ENCODE peak calls at places on chromosomes 11 and 22, in six cellular contexts. One of them, this sample, is unnamed.

GRCh38 chr11:64875369-64876225 is 2.8 kb downstream of the EHD1 start:
- DNase-seq in NCI-H510A treated with DMSO at 0.1 percent for 48 hours: no peak
- DNase-seq in Daoy: no peak
- DNase-seq in tibial nerve: no peak
- DNase-seq in activated CD4-positive, alpha-beta T cell treated with anti-CD3 and anti-CD28 coated beads, Interleukin-2, amount 50 U/mL, for 4 hours: no peak
- DNase-seq in stimulated activated CD4-positive, alpha-beta T cell treated with anti-CD3 and anti-CD28 coated beads, Interleukin-1b, Interleukin-23, amount 100 ng/mL, for 24 hours: no peak
- DNase-seq in this sample: no peak

GRCh38 chr11:94825111-94825880 is 57.1 kb downstream of the AMOTL1 start:
- DNase-seq in stimulated activated CD4-positive, alpha-beta T cell treated with anti-CD3 and anti-CD28 coated beads, Interleukin-1b, Interleukin-23, amount 100 ng/mL, for 24 hours: no peak
- DNase-seq in NCI-H510A treated with DMSO at 0.1 percent for 48 hours: no peak
- DNase-seq in Daoy: no peak
- DNase-seq in tibial nerve: no peak
- DNase-seq in activated CD4-positive, alpha-beta T cell treated with anti-CD3 and anti-CD28 coated beads, Interleukin-2, amount 50 U/mL, for 4 hours: no peak
- DNase-seq in this sample: no peak

GRCh38 chr22:19779685-19780268 is 19.2 kb downstream of the TBX1 start:
- DNase-seq in activated CD4-positive, alpha-beta T cell treated with anti-CD3 and anti-CD28 coated beads, Interleukin-2, amount 50 U/mL, for 4 hours: no peak
- DNase-seq in Daoy: no peak
- DNase-seq in NCI-H510A treated with DMSO at 0.1 percent for 48 hours: no peak
- DNase-seq in stimulated activated CD4-positive, alpha-beta T cell treated with anti-CD3 and anti-CD28 coated beads, Interleukin-1b, Interleukin-23, amount 100 ng/mL, for 24 hours: no peak
- DNase-seq in tibial nerve: no peak
- DNase-seq in this sample: peak

GRCh38 chr11:279040-279965 is 1.1 kb downstream of the NLRP6 start:
- DNase-seq in NCI-H510A treated with DMSO at 0.1 percent for 48 hours: no peak
- DNase-seq in activated CD4-positive, alpha-beta T cell treated with anti-CD3 and anti-CD28 coated beads, Interleukin-2, amount 50 U/mL, for 4 hours: no peak
- DNase-seq in Daoy: no peak
- DNase-seq in stimulated activated CD4-positive, alpha-beta T cell treated with anti-CD3 and anti-CD28 coated beads, Interleukin-1b, Interleukin-23, amount 100 ng/mL, for 24 hours: no peak
- DNase-seq in tibial nerve: no peak
- DNase-seq in this sample: no peak

GRCh38 chr11:8101421-8101820 is 20.4 kb downstream of the TUB start:
- DNase-seq in tibial nerve: peak
- DNase-seq in Daoy: no peak
- DNase-seq in NCI-H510A treated with DMSO at 0.1 percent for 48 hours: no peak
- DNase-seq in activated CD4-positive, alpha-beta T cell treated with anti-CD3 and anti-CD28 coated beads, Interleukin-2, amount 50 U/mL, for 4 hours: no peak
- DNase-seq in stimulated activated CD4-positive, alpha-beta T cell treated with anti-CD3 and anti-CD28 coated beads, Interleukin-1b, Interleukin-23, amount 100 ng/mL, for 24 hours: no peak
- DNase-seq in this sample: no peak

GRCh38 chr11:69005631-69006368 is 7.2 kb downstream of the MRGPRF start:
- DNase-seq in tibial nerve: no peak
- DNase-seq in stimulated activated CD4-positive, alpha-beta T cell treated with anti-CD3 and anti-CD28 coated beads, Interleukin-1b, Interleukin-23, amount 100 ng/mL, for 24 hours: no peak
- DNase-seq in NCI-H510A treated with DMSO at 0.1 percent for 48 hours: no peak
- DNase-seq in activated CD4-positive, alpha-beta T cell treated with anti-CD3 and anti-CD28 coated beads, Interleukin-2, amount 50 U/mL, for 4 hours: no peak
- DNase-seq in Daoy: no peak
- DNase-seq in this sample: no peak

GRCh38 chr22:22787805-22788459 is 99.7 kb upstream of the IGLL5 start:
- DNase-seq in Daoy: peak
- DNase-seq in stimulated activated CD4-positive, alpha-beta T cell treated with anti-CD3 and anti-CD28 coated beads, Interleukin-1b, Interleukin-23, amount 100 ng/mL, for 24 hours: peak
- DNase-seq in tibial nerve: peak
- DNase-seq in NCI-H510A treated with DMSO at 0.1 percent for 48 hours: peak
- DNase-seq in activated CD4-positive, alpha-beta T cell treated with anti-CD3 and anti-CD28 coated beads, Interleukin-2, amount 50 U/mL, for 4 hours: peak
- DNase-seq in this sample: no peak

GRCh38 chr11:75745807-75746206 is 22.8 kb upstream of the DGAT2 start:
- DNase-seq in stimulated activated CD4-positive, alpha-beta T cell treated with anti-CD3 and anti-CD28 coated beads, Interleukin-1b, Interleukin-23, amount 100 ng/mL, for 24 hours: no peak
- DNase-seq in Daoy: no peak
- DNase-seq in activated CD4-positive, alpha-beta T cell treated with anti-CD3 and anti-CD28 coated beads, Interleukin-2, amount 50 U/mL, for 4 hours: no peak
- DNase-seq in NCI-H510A treated with DMSO at 0.1 percent for 48 hours: no peak
- DNase-seq in tibial nerve: no peak
- DNase-seq in this sample: no peak

GRCh38 chr11:44407211-44407996 is 97.5 kb upstream of the ALX4 start:
- DNase-seq in stimulated activated CD4-positive, alpha-beta T cell treated with anti-CD3 and anti-CD28 coated beads, Interleukin-1b, Interleukin-23, amount 100 ng/mL, for 24 hours: no peak
- DNase-seq in Daoy: no peak
- DNase-seq in tibial nerve: no peak
- DNase-seq in NCI-H510A treated with DMSO at 0.1 percent for 48 hours: no peak
- DNase-seq in activated CD4-positive, alpha-beta T cell treated with anti-CD3 and anti-CD28 coated beads, Interleukin-2, amount 50 U/mL, for 4 hours: no peak
- DNase-seq in this sample: no peak

GRCh38 chr11:123628936-123629683 is 25.3 kb downstream of the SCN3B start:
- DNase-seq in NCI-H510A treated with DMSO at 0.1 percent for 48 hours: no peak
- DNase-seq in stimulated activated CD4-positive, alpha-beta T cell treated with anti-CD3 and anti-CD28 coated beads, Interleukin-1b, Interleukin-23, amount 100 ng/mL, for 24 hours: no peak
- DNase-seq in tibial nerve: no peak
- DNase-seq in activated CD4-positive, alpha-beta T cell treated with anti-CD3 and anti-CD28 coated beads, Interleukin-2, amount 50 U/mL, for 4 hours: no peak
- DNase-seq in Daoy: peak
- DNase-seq in this sample: no peak

GRCh38 chr11:44065851-44066731 is at the start of gene ACCS:
- DNase-seq in stimulated activated CD4-positive, alpha-beta T cell treated with anti-CD3 and anti-CD28 coated beads, Interleukin-1b, Interleukin-23, amount 100 ng/mL, for 24 hours: peak
- DNase-seq in tibial nerve: peak
- DNase-seq in Daoy: peak
- DNase-seq in NCI-H510A treated with DMSO at 0.1 percent for 48 hours: peak
- DNase-seq in activated CD4-positive, alpha-beta T cell treated with anti-CD3 and anti-CD28 coated beads, Interleukin-2, amount 50 U/mL, for 4 hours: peak
- DNase-seq in this sample: peak

GRCh38 chr11:12725863-12726666 is 51.8 kb downstream of the TEAD1 start:
- DNase-seq in activated CD4-positive, alpha-beta T cell treated with anti-CD3 and anti-CD28 coated beads, Interleukin-2, amount 50 U/mL, for 4 hours: no peak
- DNase-seq in tibial nerve: no peak
- DNase-seq in stimulated activated CD4-positive, alpha-beta T cell treated with anti-CD3 and anti-CD28 coated beads, Interleukin-1b, Interleukin-23, amount 100 ng/mL, for 24 hours: no peak
- DNase-seq in NCI-H510A treated with DMSO at 0.1 percent for 48 hours: no peak
- DNase-seq in Daoy: peak
- DNase-seq in this sample: no peak

GRCh38 chr11:35318309-35318708 is 101.0 kb downstream of the SLC1A2 start:
- DNase-seq in stimulated activated CD4-positive, alpha-beta T cell treated with anti-CD3 and anti-CD28 coated beads, Interleukin-1b, Interleukin-23, amount 100 ng/mL, for 24 hours: no peak
- DNase-seq in NCI-H510A treated with DMSO at 0.1 percent for 48 hours: no peak
- DNase-seq in activated CD4-positive, alpha-beta T cell treated with anti-CD3 and anti-CD28 coated beads, Interleukin-2, amount 50 U/mL, for 4 hours: no peak
- DNase-seq in Daoy: no peak
- DNase-seq in tibial nerve: no peak
- DNase-seq in this sample: no peak

GRCh38 chr11:19723572-19724342 is 11.1 kb downstream of the NAV2 start:
- DNase-seq in activated CD4-positive, alpha-beta T cell treated with anti-CD3 and anti-CD28 coated beads, Interleukin-2, amount 50 U/mL, for 4 hours: no peak
- DNase-seq in Daoy: peak
- DNase-seq in NCI-H510A treated with DMSO at 0.1 percent for 48 hours: no peak
- DNase-seq in stimulated activated CD4-positive, alpha-beta T cell treated with anti-CD3 and anti-CD28 coated beads, Interleukin-1b, Interleukin-23, amount 100 ng/mL, for 24 hours: no peak
- DNase-seq in tibial nerve: no peak
- DNase-seq in this sample: no peak

GRCh38 chr11:62546937-62547625 is 475 bp upstream of the AHNAK start:
- DNase-seq in tibial nerve: peak
- DNase-seq in activated CD4-positive, alpha-beta T cell treated with anti-CD3 and anti-CD28 coated beads, Interleukin-2, amount 50 U/mL, for 4 hours: no peak
- DNase-seq in NCI-H510A treated with DMSO at 0.1 percent for 48 hours: no peak
- DNase-seq in stimulated activated CD4-positive, alpha-beta T cell treated with anti-CD3 and anti-CD28 coated beads, Interleukin-1b, Interleukin-23, amount 100 ng/mL, for 24 hours: no peak
- DNase-seq in Daoy: peak
- DNase-seq in this sample: no peak

GRCh38 chr11:113992459-113993105 is 17.7 kb downstream of the HTR3A start:
- DNase-seq in activated CD4-positive, alpha-beta T cell treated with anti-CD3 and anti-CD28 coated beads, Interleukin-2, amount 50 U/mL, for 4 hours: no peak
- DNase-seq in NCI-H510A treated with DMSO at 0.1 percent for 48 hours: no peak
- DNase-seq in Daoy: no peak
- DNase-seq in tibial nerve: no peak
- DNase-seq in stimulated activated CD4-positive, alpha-beta T cell treated with anti-CD3 and anti-CD28 coated beads, Interleukin-1b, Interleukin-23, amount 100 ng/mL, for 24 hours: no peak
- DNase-seq in this sample: no peak

GRCh38 chr22:28440517-28441366 is 238.9 kb downstream of the TTC28 start:
- DNase-seq in NCI-H510A treated with DMSO at 0.1 percent for 48 hours: no peak
- DNase-seq in Daoy: no peak
- DNase-seq in tibial nerve: no peak
- DNase-seq in activated CD4-positive, alpha-beta T cell treated with anti-CD3 and anti-CD28 coated beads, Interleukin-2, amount 50 U/mL, for 4 hours: no peak
- DNase-seq in stimulated activated CD4-positive, alpha-beta T cell treated with anti-CD3 and anti-CD28 coated beads, Interleukin-1b, Interleukin-23, amount 100 ng/mL, for 24 hours: no peak
- DNase-seq in this sample: no peak

GRCh38 chr22:30325065-30325720 is 1.5 kb downstream of the TBC1D10A start:
- DNase-seq in NCI-H510A treated with DMSO at 0.1 percent for 48 hours: no peak
- DNase-seq in Daoy: peak
- DNase-seq in activated CD4-positive, alpha-beta T cell treated with anti-CD3 and anti-CD28 coated beads, Interleukin-2, amount 50 U/mL, for 4 hours: no peak
- DNase-seq in stimulated activated CD4-positive, alpha-beta T cell treated with anti-CD3 and anti-CD28 coated beads, Interleukin-1b, Interleukin-23, amount 100 ng/mL, for 24 hours: no peak
- DNase-seq in tibial nerve: peak
- DNase-seq in this sample: no peak

GRCh38 chr11:18669629-18670162 is 28.9 kb upstream of the TMEM86A start:
- DNase-seq in activated CD4-positive, alpha-beta T cell treated with anti-CD3 and anti-CD28 coated beads, Interleukin-2, amount 50 U/mL, for 4 hours: no peak
- DNase-seq in Daoy: no peak
- DNase-seq in stimulated activated CD4-positive, alpha-beta T cell treated with anti-CD3 and anti-CD28 coated beads, Interleukin-1b, Interleukin-23, amount 100 ng/mL, for 24 hours: no peak
- DNase-seq in tibial nerve: no peak
- DNase-seq in NCI-H510A treated with DMSO at 0.1 percent for 48 hours: peak
- DNase-seq in this sample: no peak

GRCh38 chr11:12600829-12601228 is 73.4 kb upstream of the TEAD1 start:
- DNase-seq in activated CD4-positive, alpha-beta T cell treated with anti-CD3 and anti-CD28 coated beads, Interleukin-2, amount 50 U/mL, for 4 hours: no peak
- DNase-seq in NCI-H510A treated with DMSO at 0.1 percent for 48 hours: no peak
- DNase-seq in tibial nerve: no peak
- DNase-seq in Daoy: no peak
- DNase-seq in stimulated activated CD4-positive, alpha-beta T cell treated with anti-CD3 and anti-CD28 coated beads, Interleukin-1b, Interleukin-23, amount 100 ng/mL, for 24 hours: no peak
- DNase-seq in this sample: no peak

GRCh38 chr11:66328036-66328306 is 8.3 kb downstream of the RIN1 start:
- DNase-seq in tibial nerve: no peak
- DNase-seq in activated CD4-positive, alpha-beta T cell treated with anti-CD3 and anti-CD28 coated beads, Interleukin-2, amount 50 U/mL, for 4 hours: no peak
- DNase-seq in stimulated activated CD4-positive, alpha-beta T cell treated with anti-CD3 and anti-CD28 coated beads, Interleukin-1b, Interleukin-23, amount 100 ng/mL, for 24 hours: no peak
- DNase-seq in NCI-H510A treated with DMSO at 0.1 percent for 48 hours: no peak
- DNase-seq in Daoy: peak
- DNase-seq in this sample: no peak

GRCh38 chr22:20509344-20510047 is 2.1 kb downstream of the MED15 start:
- DNase-seq in Daoy: peak
- DNase-seq in stimulated activated CD4-positive, alpha-beta T cell treated with anti-CD3 and anti-CD28 coated beads, Interleukin-1b, Interleukin-23, amount 100 ng/mL, for 24 hours: peak
- DNase-seq in activated CD4-positive, alpha-beta T cell treated with anti-CD3 and anti-CD28 coated beads, Interleukin-2, amount 50 U/mL, for 4 hours: peak
- DNase-seq in NCI-H510A treated with DMSO at 0.1 percent for 48 hours: no peak
- DNase-seq in tibial nerve: peak
- DNase-seq in this sample: peak

GRCh38 chr22:45684169-45684568 is 12.5 kb downstream of the ATXN10 start:
- DNase-seq in Daoy: peak
- DNase-seq in NCI-H510A treated with DMSO at 0.1 percent for 48 hours: no peak
- DNase-seq in activated CD4-positive, alpha-beta T cell treated with anti-CD3 and anti-CD28 coated beads, Interleukin-2, amount 50 U/mL, for 4 hours: no peak
- DNase-seq in stimulated activated CD4-positive, alpha-beta T cell treated with anti-CD3 and anti-CD28 coated beads, Interleukin-1b, Interleukin-23, amount 100 ng/mL, for 24 hours: no peak
- DNase-seq in tibial nerve: no peak
- DNase-seq in this sample: no peak

This sample was measured in mesothelial cell of epicardium.